ENCODE peak calls at places on chromosomes 11 and 22, in five cellular contexts. O, A, R, U and I are unnamed samples.

GRCh38 chr11:67409781-67410368 is 5.6 kb upstream of the CARNS1 start:
- DNase-seq in O (peak), A (no peak), R (peak), U (no peak), I (no peak)

GRCh38 chr11:83241291-83241946 is 44.7 kb downstream of the CCDC90B start:
- DNase-seq in O (peak), A (peak), R (peak), U (peak), I (peak)

GRCh38 chr11:12675951-12676711 is 1.9 kb downstream of the TEAD1 start:
- DNase-seq in O (peak), A (no peak), R (no peak), U (peak), I (no peak)

GRCh38 chr22:36383110-36383581 is 4.6 kb downstream of the MYH9 start:
- DNase-seq in O (no peak), A (no peak), R (peak), U (peak), I (no peak)

GRCh38 chr11:110463153-110463552 is 33.4 kb downstream of the FDX1 start:
- DNase-seq in O (peak), A (peak), R (no peak), U (peak), I (peak)

GRCh38 chr22:46065733-46066454 is 84.4 kb upstream of the PPARA start:
- DNase-seq in O (peak), A (no peak), R (no peak), U (no peak), I (no peak)

GRCh38 chr11:64074239-64074638 is 38.5 kb downstream of the FLRT1 start:
- DNase-seq in O (no peak), A (no peak), R (no peak), U (no peak), I (no peak)

GRCh38 chr11:98734686-98735085 is 286.1 kb upstream of the CNTN5 start:
- DNase-seq in O (no peak), A (no peak), R (no peak), U (no peak), I (no peak)

GRCh38 chr22:30245985-30246901 is at the start of gene LIF:
- DNase-seq in O (peak), A (peak), R (peak), U (peak), I (no peak)

GRCh38 chr22:32676196-32676595 is 125.3 kb upstream of the TIMP3 start:
- DNase-seq in O (no peak), A (no peak), R (no peak), U (no peak), I (no peak)

GRCh38 chr11:372809-373715 is 3.8 kb downstream of the B4GALNT4 start:
- DNase-seq in O (no peak), A (no peak), R (no peak), U (no peak), I (no peak)

GRCh38 chr22:41596776-41597634 is 7.4 kb upstream of the PMM1 start:
- DNase-seq in O (peak), A (peak), R (peak), U (peak), I (no peak)

GRCh38 chr22:24432059-24432853 is 4.9 kb downstream of the ADORA2A start:
- DNase-seq in O (peak), A (no peak), R (no peak), U (peak), I (no peak)

GRCh38 chr11:93983542-93984204 is 37.5 kb upstream of the HEPHL1 start:
- DNase-seq in O (no peak), A (no peak), R (no peak), U (no peak), I (no peak)

GRCh38 chr11:63769044-63769718 is 606 bp upstream of the ZFTA start:
- DNase-seq in O (no peak), A (peak), R (peak), U (peak), I (no peak)

GRCh38 chr22:49046546-49047305 is 780.9 kb downstream of the BRD1 start:
- DNase-seq in O (peak), A (peak), R (peak), U (no peak), I (no peak)

GRCh38 chr11:15947681-15948648 is 408.4 kb downstream of the SOX6 start:
- DNase-seq in O (no peak), A (no peak), R (no peak), U (no peak), I (no peak)

GRCh38 chr22:19509923-19510322 is 14.3 kb downstream of the CLDN5 start:
- DNase-seq in O (no peak), A (no peak), R (no peak), U (no peak), I (no peak)

GRCh38 chr22:46728470-46728869 is 9.6 kb downstream of the CERK start:
- DNase-seq in O (no peak), A (no peak), R (no peak), U (no peak), I (no peak)

GRCh38 chr11:69055598-69056516 is 7.1 kb downstream of the TPCN2 start:
- DNase-seq in O (no peak), A (no peak), R (peak), U (no peak), I (no peak)

GRCh38 chr11:35781342-35782171 is 119.0 kb downstream of the TRIM44 start:
- DNase-seq in O (no peak), A (no peak), R (no peak), U (peak), I (no peak)

GRCh38 chr22:32567544-32567943 is 92.9 kb downstream of the FBXO7 start:
- DNase-seq in O (no peak), A (no peak), R (no peak), U (no peak), I (no peak)

GRCh38 chr11:73528420-73528819 is 69.5 kb downstream of the FAM168A start:
- DNase-seq in O (no peak), A (no peak), R (no peak), U (no peak), I (no peak)

GRCh38 chr22:38732251-38732815 is 23.5 kb downstream of the SUN2 start:
- DNase-seq in O (no peak), A (no peak), R (no peak), U (no peak), I (no peak)

GRCh38 chr22:30284172-30284571 is 5.1 kb downstream of the CASTOR1 start:
- DNase-seq in O (no peak), A (no peak), R (no peak), U (no peak), I (no peak)

GRCh38 chr22:48489551-48490512 is 1337.8 kb downstream of the BRD1 start:
- DNase-seq in O (no peak), A (no peak), R (no peak), U (peak), I (no peak)

GRCh38 chr11:28400236-28401100 is 292.3 kb downstream of the METTL15 start:
- DNase-seq in O (no peak), A (no peak), R (no peak), U (peak), I (no peak)

GRCh38 chr22:40499187-40499753 is 128.9 kb downstream of the SGSM3 start:
- DNase-seq in O (no peak), A (no peak), R (no peak), U (peak), I (peak)

GRCh38 chr11:125451400-125452124 is 44.5 kb downstream of the FEZ1 start:
- DNase-seq in O (peak), A (peak), R (no peak), U (peak), I (no peak)

GRCh38 chr11:62104816-62105610 is 18.8 kb upstream of the INCENP start:
- DNase-seq in O (no peak), A (no peak), R (no peak), U (peak), I (peak)

GRCh38 chr22:32697331-32697995 is 104.0 kb upstream of the TIMP3 start:
- DNase-seq in O (no peak), A (no peak), R (no peak), U (no peak), I (no peak)

GRCh38 chr11:19430346-19431058 is 189.8 kb upstream of the E2F8 start:
- DNase-seq in O (no peak), A (no peak), R (no peak), U (no peak), I (no peak)